ENCODE peak calls at places on chromosomes 5 and 9, in nine cellular contexts. One of them, this sample, is unnamed.
A peak's percentile ranks its signal among the peaks of the same experiment; 100 is the strongest.

GRCh38 chr9:91486699-91487497 is 63.3 kb upstream of the NFIL3 start:
- DNase-seq in putamen: no peak
- DNase-seq in substantia nigra: no peak
- DNase-seq in SW480: no peak
- DNase-seq in naive thymus-derived CD4-positive, alpha-beta T cell: no peak
- DNase-seq in COLO829: no peak
- DNase-seq in skeletal muscle cell: peak; percentile 27
- DNase-seq in CD4-positive, CD25-positive, alpha-beta regulatory T cell: no peak
- DNase-seq in activated naive CD8-positive, alpha-beta T cell treated with anti-CD3 and anti-CD28 coated beads for 36 hours: no peak
- DNase-seq in this sample: no peak

GRCh38 chr5:170612256-170612656 is 108.4 kb downstream of the KCNIP1 start:
- DNase-seq in putamen: no peak
- DNase-seq in SW480: no peak
- DNase-seq in substantia nigra: no peak
- DNase-seq in skeletal muscle cell: no peak
- DNase-seq in naive thymus-derived CD4-positive, alpha-beta T cell: no peak
- DNase-seq in COLO829: no peak
- DNase-seq in CD4-positive, CD25-positive, alpha-beta regulatory T cell: no peak
- DNase-seq in activated naive CD8-positive, alpha-beta T cell treated with anti-CD3 and anti-CD28 coated beads for 36 hours: no peak
- DNase-seq in this sample: no peak

GRCh38 chr5:135309391-135310327 is 89.4 kb downstream of the MACROH2A1 start:
- DNase-seq in activated naive CD8-positive, alpha-beta T cell treated with anti-CD3 and anti-CD28 coated beads for 36 hours: no peak
- DNase-seq in CD4-positive, CD25-positive, alpha-beta regulatory T cell: no peak
- DNase-seq in substantia nigra: no peak
- DNase-seq in COLO829: no peak
- DNase-seq in naive thymus-derived CD4-positive, alpha-beta T cell: no peak
- DNase-seq in putamen: no peak
- DNase-seq in skeletal muscle cell: no peak
- DNase-seq in SW480: no peak
- DNase-seq in this sample: no peak

GRCh38 chr9:92730897-92731296 is 33.7 kb downstream of the BICD2 start:
- DNase-seq in putamen: no peak
- DNase-seq in CD4-positive, CD25-positive, alpha-beta regulatory T cell: no peak
- DNase-seq in naive thymus-derived CD4-positive, alpha-beta T cell: no peak
- DNase-seq in SW480: no peak
- DNase-seq in activated naive CD8-positive, alpha-beta T cell treated with anti-CD3 and anti-CD28 coated beads for 36 hours: no peak
- DNase-seq in substantia nigra: no peak
- DNase-seq in skeletal muscle cell: no peak
- DNase-seq in COLO829: no peak
- DNase-seq in this sample: no peak

GRCh38 chr9:36877239-36877638 is 156.8 kb downstream of the PAX5 start:
- DNase-seq in skeletal muscle cell: no peak
- DNase-seq in naive thymus-derived CD4-positive, alpha-beta T cell: no peak
- DNase-seq in putamen: no peak
- DNase-seq in CD4-positive, CD25-positive, alpha-beta regulatory T cell: no peak
- DNase-seq in SW480: no peak
- DNase-seq in activated naive CD8-positive, alpha-beta T cell treated with anti-CD3 and anti-CD28 coated beads for 36 hours: no peak
- DNase-seq in COLO829: no peak
- DNase-seq in substantia nigra: no peak
- DNase-seq in this sample: no peak

GRCh38 chr9:87668722-87669121 is 57.2 kb upstream of the CTSL start:
- DNase-seq in SW480: no peak
- DNase-seq in activated naive CD8-positive, alpha-beta T cell treated with anti-CD3 and anti-CD28 coated beads for 36 hours: no peak
- DNase-seq in substantia nigra: no peak
- DNase-seq in naive thymus-derived CD4-positive, alpha-beta T cell: no peak
- DNase-seq in putamen: no peak
- DNase-seq in skeletal muscle cell: no peak
- DNase-seq in COLO829: no peak
- DNase-seq in CD4-positive, CD25-positive, alpha-beta regulatory T cell: no peak
- DNase-seq in this sample: no peak

GRCh38 chr5:127184841-127185240 is 105.8 kb upstream of the MEGF10 start:
- DNase-seq in skeletal muscle cell: no peak
- DNase-seq in activated naive CD8-positive, alpha-beta T cell treated with anti-CD3 and anti-CD28 coated beads for 36 hours: no peak
- DNase-seq in CD4-positive, CD25-positive, alpha-beta regulatory T cell: no peak
- DNase-seq in SW480: no peak
- DNase-seq in naive thymus-derived CD4-positive, alpha-beta T cell: no peak
- DNase-seq in substantia nigra: no peak
- DNase-seq in putamen: no peak
- DNase-seq in COLO829: no peak
- DNase-seq in this sample: no peak

GRCh38 chr9:128757602-128758001 is 14.1 kb downstream of the ZER1 start:
- DNase-seq in CD4-positive, CD25-positive, alpha-beta regulatory T cell: no peak
- DNase-seq in SW480: no peak
- DNase-seq in COLO829: no peak
- DNase-seq in substantia nigra: no peak
- DNase-seq in putamen: no peak
- DNase-seq in naive thymus-derived CD4-positive, alpha-beta T cell: no peak
- DNase-seq in skeletal muscle cell: no peak
- DNase-seq in activated naive CD8-positive, alpha-beta T cell treated with anti-CD3 and anti-CD28 coated beads for 36 hours: no peak
- DNase-seq in this sample: no peak

GRCh38 chr9:115006660-115007059 is 76.3 kb upstream of the TNFSF8 start:
- DNase-seq in COLO829: no peak
- DNase-seq in SW480: no peak
- DNase-seq in activated naive CD8-positive, alpha-beta T cell treated with anti-CD3 and anti-CD28 coated beads for 36 hours: no peak
- DNase-seq in naive thymus-derived CD4-positive, alpha-beta T cell: no peak
- DNase-seq in skeletal muscle cell: peak; percentile 79
- DNase-seq in putamen: no peak
- DNase-seq in CD4-positive, CD25-positive, alpha-beta regulatory T cell: no peak
- DNase-seq in substantia nigra: no peak
- DNase-seq in this sample: no peak

GRCh38 chr9:90950600-90950999 is 149.0 kb downstream of the SYK start:
- DNase-seq in CD4-positive, CD25-positive, alpha-beta regulatory T cell: no peak
- DNase-seq in skeletal muscle cell: no peak
- DNase-seq in activated naive CD8-positive, alpha-beta T cell treated with anti-CD3 and anti-CD28 coated beads for 36 hours: no peak
- DNase-seq in COLO829: no peak
- DNase-seq in SW480: no peak
- DNase-seq in naive thymus-derived CD4-positive, alpha-beta T cell: no peak
- DNase-seq in putamen: no peak
- DNase-seq in substantia nigra: no peak
- DNase-seq in this sample: no peak

GRCh38 chr9:91811024-91811909 is 138.8 kb downstream of the ROR2 start:
- DNase-seq in putamen: no peak
- DNase-seq in substantia nigra: no peak
- DNase-seq in skeletal muscle cell: no peak
- DNase-seq in COLO829: no peak
- DNase-seq in CD4-positive, CD25-positive, alpha-beta regulatory T cell: no peak
- DNase-seq in activated naive CD8-positive, alpha-beta T cell treated with anti-CD3 and anti-CD28 coated beads for 36 hours: no peak
- DNase-seq in naive thymus-derived CD4-positive, alpha-beta T cell: no peak
- DNase-seq in SW480: no peak
- DNase-seq in this sample: no peak

GRCh38 chr9:112680731-112681402 is 37.0 kb downstream of the INIP start:
- DNase-seq in naive thymus-derived CD4-positive, alpha-beta T cell: no peak
- DNase-seq in SW480: no peak
- DNase-seq in activated naive CD8-positive, alpha-beta T cell treated with anti-CD3 and anti-CD28 coated beads for 36 hours: no peak
- DNase-seq in putamen: no peak
- DNase-seq in skeletal muscle cell: no peak
- DNase-seq in substantia nigra: no peak
- DNase-seq in CD4-positive, CD25-positive, alpha-beta regulatory T cell: no peak
- DNase-seq in COLO829: no peak
- DNase-seq in this sample: no peak

GRCh38 chr5:133460172-133460758 is 152.1 kb downstream of the FSTL4 start:
- DNase-seq in activated naive CD8-positive, alpha-beta T cell treated with anti-CD3 and anti-CD28 coated beads for 36 hours: peak; percentile 43
- DNase-seq in SW480: peak; percentile 44
- DNase-seq in putamen: no peak
- DNase-seq in substantia nigra: no peak
- DNase-seq in skeletal muscle cell: no peak
- DNase-seq in naive thymus-derived CD4-positive, alpha-beta T cell: no peak
- DNase-seq in COLO829: peak; percentile 49
- DNase-seq in CD4-positive, CD25-positive, alpha-beta regulatory T cell: no peak
- DNase-seq in this sample: peak; percentile 32

GRCh38 chr9:15738011-15738410 is 185.2 kb downstream of the CCDC171 start:
- DNase-seq in SW480: no peak
- DNase-seq in COLO829: no peak
- DNase-seq in CD4-positive, CD25-positive, alpha-beta regulatory T cell: no peak
- DNase-seq in substantia nigra: no peak
- DNase-seq in putamen: no peak
- DNase-seq in naive thymus-derived CD4-positive, alpha-beta T cell: no peak
- DNase-seq in skeletal muscle cell: peak; percentile 47
- DNase-seq in activated naive CD8-positive, alpha-beta T cell treated with anti-CD3 and anti-CD28 coated beads for 36 hours: no peak
- DNase-seq in this sample: peak; percentile 63

GRCh38 chr5:157497875-157498611 is 38.0 kb downstream of the NIPAL4 start:
- DNase-seq in COLO829: no peak
- DNase-seq in SW480: no peak
- DNase-seq in activated naive CD8-positive, alpha-beta T cell treated with anti-CD3 and anti-CD28 coated beads for 36 hours: no peak
- DNase-seq in skeletal muscle cell: no peak
- DNase-seq in substantia nigra: no peak
- DNase-seq in putamen: no peak
- DNase-seq in naive thymus-derived CD4-positive, alpha-beta T cell: no peak
- DNase-seq in CD4-positive, CD25-positive, alpha-beta regulatory T cell: no peak
- DNase-seq in this sample: no peak

GRCh38 chr5:135163964-135164363 is 129.9 kb upstream of the PITX1 start:
- DNase-seq in COLO829: no peak
- DNase-seq in CD4-positive, CD25-positive, alpha-beta regulatory T cell: no peak
- DNase-seq in naive thymus-derived CD4-positive, alpha-beta T cell: no peak
- DNase-seq in activated naive CD8-positive, alpha-beta T cell treated with anti-CD3 and anti-CD28 coated beads for 36 hours: no peak
- DNase-seq in skeletal muscle cell: no peak
- DNase-seq in substantia nigra: no peak
- DNase-seq in SW480: no peak
- DNase-seq in putamen: no peak
- DNase-seq in this sample: no peak

GRCh38 chr5:73312146-73312871 is 136.3 kb downstream of the FOXD1 start:
- DNase-seq in putamen: no peak
- DNase-seq in naive thymus-derived CD4-positive, alpha-beta T cell: peak; percentile 25
- DNase-seq in SW480: peak; percentile 46
- DNase-seq in activated naive CD8-positive, alpha-beta T cell treated with anti-CD3 and anti-CD28 coated beads for 36 hours: peak; percentile 30
- DNase-seq in COLO829: no peak
- DNase-seq in substantia nigra: no peak
- DNase-seq in CD4-positive, CD25-positive, alpha-beta regulatory T cell: no peak
- DNase-seq in skeletal muscle cell: peak; percentile 85
- DNase-seq in this sample: peak; percentile 65

GRCh38 chr5:159104058-159104651 is 4.4 kb upstream of the EBF1 start:
- DNase-seq in skeletal muscle cell: no peak
- DNase-seq in SW480: no peak
- DNase-seq in COLO829: no peak
- DNase-seq in putamen: no peak
- DNase-seq in substantia nigra: no peak
- DNase-seq in naive thymus-derived CD4-positive, alpha-beta T cell: no peak
- DNase-seq in activated naive CD8-positive, alpha-beta T cell treated with anti-CD3 and anti-CD28 coated beads for 36 hours: no peak
- DNase-seq in CD4-positive, CD25-positive, alpha-beta regulatory T cell: no peak
- DNase-seq in this sample: no peak

GRCh38 chr5:139630855-139631254 is 17.3 kb upstream of the CXXC5 start:
- DNase-seq in naive thymus-derived CD4-positive, alpha-beta T cell: no peak
- DNase-seq in COLO829: no peak
- DNase-seq in skeletal muscle cell: no peak
- DNase-seq in putamen: no peak
- DNase-seq in CD4-positive, CD25-positive, alpha-beta regulatory T cell: no peak
- DNase-seq in substantia nigra: no peak
- DNase-seq in SW480: no peak
- DNase-seq in activated naive CD8-positive, alpha-beta T cell treated with anti-CD3 and anti-CD28 coated beads for 36 hours: no peak
- DNase-seq in this sample: no peak

GRCh38 chr5:151315998-151316597 is 12.5 kb upstream of the SLC36A3 start:
- DNase-seq in putamen: peak; percentile 5
- DNase-seq in activated naive CD8-positive, alpha-beta T cell treated with anti-CD3 and anti-CD28 coated beads for 36 hours: peak; percentile 31
- DNase-seq in skeletal muscle cell: peak; percentile 7
- DNase-seq in COLO829: peak; percentile 63
- DNase-seq in substantia nigra: peak; percentile 6
- DNase-seq in CD4-positive, CD25-positive, alpha-beta regulatory T cell: peak; percentile 2
- DNase-seq in SW480: peak; percentile 60
- DNase-seq in naive thymus-derived CD4-positive, alpha-beta T cell: peak; percentile 12
- DNase-seq in this sample: peak; percentile 79

GRCh38 chr5:103036601-103037000 is 83.3 kb downstream of the GIN1 start:
- DNase-seq in CD4-positive, CD25-positive, alpha-beta regulatory T cell: no peak
- DNase-seq in naive thymus-derived CD4-positive, alpha-beta T cell: no peak
- DNase-seq in skeletal muscle cell: no peak
- DNase-seq in SW480: no peak
- DNase-seq in COLO829: no peak
- DNase-seq in substantia nigra: no peak
- DNase-seq in putamen: no peak
- DNase-seq in activated naive CD8-positive, alpha-beta T cell treated with anti-CD3 and anti-CD28 coated beads for 36 hours: no peak
- DNase-seq in this sample: no peak

GRCh38 chr9:137049544-137050449 is 3.8 kb upstream of the NPDC1 start:
- DNase-seq in COLO829: peak; percentile 59
- DNase-seq in CD4-positive, CD25-positive, alpha-beta regulatory T cell: no peak
- DNase-seq in putamen: peak; percentile 53
- DNase-seq in SW480: peak; percentile 60
- DNase-seq in skeletal muscle cell: no peak
- DNase-seq in substantia nigra: no peak
- DNase-seq in activated naive CD8-positive, alpha-beta T cell treated with anti-CD3 and anti-CD28 coated beads for 36 hours: peak; percentile 67
- DNase-seq in naive thymus-derived CD4-positive, alpha-beta T cell: no peak
- DNase-seq in this sample: peak; percentile 76

GRCh38 chr5:109857405-109858031 is 167.8 kb downstream of the MAN2A1 start:
- DNase-seq in activated naive CD8-positive, alpha-beta T cell treated with anti-CD3 and anti-CD28 coated beads for 36 hours: no peak
- DNase-seq in CD4-positive, CD25-positive, alpha-beta regulatory T cell: no peak
- DNase-seq in putamen: no peak
- DNase-seq in skeletal muscle cell: no peak
- DNase-seq in substantia nigra: no peak
- DNase-seq in COLO829: no peak
- DNase-seq in SW480: no peak
- DNase-seq in naive thymus-derived CD4-positive, alpha-beta T cell: peak; percentile 79
- DNase-seq in this sample: peak; percentile 24

GRCh38 chr9:23447166-23447565 is 378.9 kb downstream of the ELAVL2 start:
- DNase-seq in skeletal muscle cell: no peak
- DNase-seq in naive thymus-derived CD4-positive, alpha-beta T cell: no peak
- DNase-seq in SW480: no peak
- DNase-seq in COLO829: no peak
- DNase-seq in putamen: peak; percentile 64
- DNase-seq in substantia nigra: no peak
- DNase-seq in activated naive CD8-positive, alpha-beta T cell treated with anti-CD3 and anti-CD28 coated beads for 36 hours: no peak
- DNase-seq in CD4-positive, CD25-positive, alpha-beta regulatory T cell: no peak
- DNase-seq in this sample: no peak

GRCh38 chr9:29006603-29007002 is 1433.3 kb upstream of the C9orf72 start:
- DNase-seq in CD4-positive, CD25-positive, alpha-beta regulatory T cell: no peak
- DNase-seq in COLO829: no peak
- DNase-seq in substantia nigra: no peak
- DNase-seq in skeletal muscle cell: no peak
- DNase-seq in naive thymus-derived CD4-positive, alpha-beta T cell: no peak
- DNase-seq in activated naive CD8-positive, alpha-beta T cell treated with anti-CD3 and anti-CD28 coated beads for 36 hours: no peak
- DNase-seq in putamen: no peak
- DNase-seq in SW480: no peak
- DNase-seq in this sample: no peak

GRCh38 chr5:1133510-1134255 is 21.8 kb upstream of the SLC12A7 start:
- DNase-seq in putamen: no peak
- DNase-seq in COLO829: no peak
- DNase-seq in CD4-positive, CD25-positive, alpha-beta regulatory T cell: no peak
- DNase-seq in activated naive CD8-positive, alpha-beta T cell treated with anti-CD3 and anti-CD28 coated beads for 36 hours: no peak
- DNase-seq in naive thymus-derived CD4-positive, alpha-beta T cell: no peak
- DNase-seq in substantia nigra: no peak
- DNase-seq in skeletal muscle cell: no peak
- DNase-seq in SW480: no peak
- DNase-seq in this sample: no peak

This sample was measured in dermis blood vessel endothelial cell.